ENCODE peak calls at places on chromosomes 1 and 21, in ten cellular contexts. L, H, J, U, A, E, S, K, N and T are unnamed samples. For H3K4me1, the result is how much of the 10 kb centered on the place peaks cover.

GRCh38 chr1:60589916-60590315 is 492.4 kb upstream of the NFIA start:
- DNase-seq in L (no peak), H (no peak), J (no peak), U (no peak), A (no peak), E (no peak), S (no peak), K (no peak), N (no peak), T (no peak)

GRCh38 chr1:46342084-46342656 is 1.6 kb downstream of the NSUN4 start:
- DNase-seq in L (peak), H (no peak), J (no peak), U (no peak), A (no peak), E (peak), S (peak), K (no peak), N (no peak), T (no peak)

GRCh38 chr1:30425046-30425445 is 298.3 kb downstream of the MATN1 start:
- DNase-seq in L (no peak), H (no peak), J (no peak), U (no peak), A (no peak), E (peak), S (no peak), K (no peak), N (peak), T (no peak)

GRCh38 chr1:98732985-98733781 is 71.7 kb downstream of the SNX7 start:
- DNase-seq in L (no peak), H (no peak), J (no peak), U (no peak), A (no peak), E (no peak), S (no peak), K (no peak), N (no peak), T (no peak)

GRCh38 chr1:42736152-42736551 is 3.9 kb downstream of the CLDN19 start:
- DNase-seq in L (peak), H (no peak), J (no peak), U (no peak), A (no peak), E (peak), S (peak), K (no peak), N (no peak), T (no peak)

GRCh38 chr1:226982451-226983177 is 42.5 kb downstream of the COQ8A start:
- DNase-seq in L (no peak), H (no peak), J (no peak), U (no peak), A (peak), E (no peak), S (no peak), K (no peak), N (no peak), T (no peak)

GRCh38 chr1:232271991-232272589 is 357.8 kb downstream of the SIPA1L2 start:
- DNase-seq in L (no peak), H (no peak), J (no peak), U (peak), A (no peak), E (no peak), S (no peak), K (no peak), N (no peak), T (no peak)

GRCh38 chr1:219271914-219272545 is 98.4 kb downstream of the LYPLAL1 start:
- DNase-seq in L (no peak), H (no peak), J (no peak), U (no peak), A (no peak), E (no peak), S (no peak), K (no peak), N (no peak), T (no peak)

GRCh38 chr1:179883739-179884138 is 1.7 kb downstream of the TOR1AIP1 start:
- DNase-seq in L (peak), H (no peak), J (no peak), U (no peak), A (no peak), E (peak), S (peak), K (no peak), N (no peak), T (no peak)

GRCh38 chr1:1677718-1678580 is 14.6 kb downstream of the SLC35E2B start:
- DNase-seq in L (peak), H (peak), J (peak), U (no peak), A (peak), E (no peak), S (no peak), K (no peak), N (no peak), T (no peak)

GRCh38 chr1:97898948-97899347 is 21.9 kb downstream of the DPYD start:
- DNase-seq in L (no peak), H (no peak), J (no peak), U (no peak), A (no peak), E (peak), S (no peak), K (no peak), N (no peak), T (no peak)

GRCh38 chr1:36622741-36623648 is 140.3 kb upstream of the CSF3R start:
- DNase-seq in L (no peak), H (no peak), J (no peak), U (no peak), A (peak), E (no peak), S (no peak), K (no peak), N (no peak), T (no peak)

GRCh38 chr1:195763146-195763906 is 844.9 kb downstream of the KCNT2 start:
- DNase-seq in L (peak), H (no peak), J (no peak), U (no peak), A (no peak), E (no peak), S (no peak), K (no peak), N (no peak), T (no peak)

GRCh38 chr1:227362039-227362438 is 43.7 kb upstream of the CDC42BPA start:
- DNase-seq in L (no peak), H (no peak), J (no peak), U (no peak), A (no peak), E (no peak), S (no peak), K (no peak), N (no peak), T (no peak)

GRCh38 chr1:234125283-234125682 is 220.8 kb downstream of the SLC35F3 start:
- DNase-seq in L (peak), H (no peak), J (no peak), U (no peak), A (no peak), E (peak), S (peak), K (peak), N (no peak), T (no peak)

GRCh38 chr21:27192286-27192685 is 225.4 kb upstream of the ADAMTS5 start:
- DNase-seq in L (no peak), H (no peak), J (no peak), U (no peak), A (no peak), E (no peak), S (no peak), K (no peak), N (no peak), T (no peak)

GRCh38 chr1:245428681-245429080 is 273.9 kb downstream of the KIF26B start:
- DNase-seq in L (no peak), H (no peak), J (no peak), U (no peak), A (no peak), E (no peak), S (no peak), K (no peak), N (no peak), T (no peak)

GRCh38 chr21:35408401-35408800 is 359.3 kb upstream of the RUNX1 start:
- DNase-seq in L (no peak), H (no peak), J (no peak), U (no peak), A (no peak), E (peak), S (no peak), K (no peak), N (no peak), T (no peak)

GRCh38 chr1:164672610-164673009 is 113.6 kb downstream of the PBX1 start:
- DNase-seq in L (no peak), H (no peak), J (no peak), U (no peak), A (no peak), E (no peak), S (no peak), K (no peak), N (no peak), T (no peak)
- H3K4me1 ChIP-seq in L (under half), H (under half), J (under half), U (under half), A (under half), E (under half), S (under half), K (under half), N (under half), T (under half)

DNA sequence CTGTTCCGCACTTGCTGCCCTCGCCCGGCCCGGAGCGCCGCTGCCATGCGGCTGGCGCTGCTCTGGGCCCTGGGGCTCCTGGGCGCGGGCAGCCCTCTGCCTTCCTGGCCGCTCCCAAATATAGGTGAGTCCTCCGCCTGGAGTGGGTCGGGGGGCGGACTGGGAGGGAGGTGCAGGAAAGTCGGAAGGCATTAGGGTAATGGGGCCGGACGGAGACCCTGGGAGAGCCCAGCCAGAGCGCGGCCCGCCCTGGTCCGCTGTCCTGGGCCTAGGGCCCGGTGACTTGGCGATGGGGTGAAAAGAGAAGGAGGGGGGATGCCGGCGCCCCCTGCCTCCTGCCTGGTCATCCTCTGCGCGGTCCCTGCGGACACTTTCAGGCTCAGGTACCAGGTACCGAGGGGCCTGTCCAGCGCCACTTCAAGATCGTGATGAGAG is 243 bp downstream of the ADAM15 start:
- DNase-seq in L (no peak), H (no peak), J (no peak), U (no peak), A (no peak), E (no peak), S (no peak), K (no peak), N (no peak), T (no peak)
- H3K4me1 ChIP-seq in L (under half), H (under half), J (under half), U (half or more), A (half or more), E (under half), S (under half), K (under half), N (under half), T (under half)

GRCh38 chr1:27539901-27540861 is 50.2 kb upstream of the WASF2 start:
- DNase-seq in L (no peak), H (no peak), J (no peak), U (no peak), A (no peak), E (peak), S (no peak), K (no peak), N (no peak), T (no peak)

GRCh38 chr1:27538793-27539192 is 48.8 kb upstream of the WASF2 start:
- DNase-seq in L (no peak), H (no peak), J (no peak), U (no peak), A (no peak), E (peak), S (no peak), K (no peak), N (no peak), T (no peak)

GRCh38 chr1:27535386-27535785 is 45.4 kb upstream of the WASF2 start:
- DNase-seq in L (no peak), H (no peak), J (no peak), U (no peak), A (no peak), E (peak), S (no peak), K (no peak), N (no peak), T (no peak)

GRCh38 chr1:27536004-27536757 is 46.2 kb upstream of the WASF2 start:
- DNase-seq in L (no peak), H (no peak), J (no peak), U (no peak), A (no peak), E (no peak), S (no peak), K (no peak), N (no peak), T (no peak)

GRCh38 chr1:27536767-27537166 is 46.8 kb upstream of the WASF2 start:
- DNase-seq in L (peak), H (no peak), J (peak), U (peak), A (no peak), E (peak), S (peak), K (no peak), N (no peak), T (no peak)
- H3K4me1 ChIP-seq in L (under half), H (under half), J (half or more), U (half or more), A (half or more), E (half or more), S (under half), K (under half), N (under half), T (under half)

GRCh38 chr1:185939142-185939541 is 205.0 kb downstream of the HMCN1 start:
- DNase-seq in L (peak), H (no peak), J (no peak), U (no peak), A (no peak), E (peak), S (peak), K (no peak), N (no peak), T (no peak)
- H3K4me1 ChIP-seq in L (under half), H (under half), J (under half), U (under half), A (under half), E (under half), S (under half), K (under half), N (under half), T (under half)